ENCODE peak calls at places on chromosomes 6 and 20, in ten cellular contexts. R is GM23338, S is MM.1S, Y is GM23248, E is hepatocyte, G is PC-9, Q is PC-3, A is OCI-LY7, V is SK-N-SH, O is HCT116. I is an unnamed sample.

GRCh38 chr6:113858605-113859348 is 1.6 kb downstream of the MARCKS start:
- DNase-seq in R (peak; percentile 94), S (peak; percentile 97), Y (peak; percentile 95), E (peak; percentile 96), G (peak; percentile 90), Q (peak; percentile 87), A (peak; percentile 75), V (peak; percentile 95), O (peak; percentile 77), I (peak; percentile 91)

GRCh38 chr6:148885154-148885870 is 138.5 kb downstream of the UST start:
- DNase-seq in R (no peak), S (no peak), Y (peak; percentile 79), E (no peak), G (no peak), Q (peak; percentile 43), A (no peak), V (no peak), O (no peak), I (no peak)

GRCh38 chr20:595330-596308 is 14.5 kb downstream of the TCF15 start:
- DNase-seq in R (peak; percentile 47), S (no peak), Y (no peak), E (no peak), G (no peak), Q (no peak), A (no peak), V (no peak), O (no peak), I (no peak)

GRCh38 chr6:166940643-166941068 is 15.7 kb downstream of the RNASET2 start:
- DNase-seq in R (no peak), S (no peak), Y (peak; percentile 54), E (no peak), G (peak; percentile 92), Q (peak; percentile 85), A (no peak), V (no peak), O (peak; percentile 65), I (no peak)

GRCh38 chr6:14851286-14851685 is 394.6 kb upstream of the JARID2 start:
- DNase-seq in R (no peak), S (no peak), Y (peak; percentile 61), E (no peak), G (no peak), Q (no peak), A (no peak), V (no peak), O (no peak), I (no peak)

GRCh38 chr6:10409160-10409765 is 5.6 kb downstream of the TFAP2A start:
- DNase-seq in R (no peak), S (no peak), Y (no peak), E (no peak), G (no peak), Q (peak; percentile 30), A (no peak), V (no peak), O (no peak), I (no peak)

GRCh38 chr6:85494551-85495337 is 44.9 kb downstream of the NT5E start:
- DNase-seq in R (no peak), S (no peak), Y (peak; percentile 67), E (peak; percentile 14), G (peak; percentile 42), Q (peak; percentile 8), A (no peak), V (no peak), O (no peak), I (no peak)

GRCh38 chr6:79872986-79873385 is 74.4 kb downstream of the ELOVL4 start:
- DNase-seq in R (no peak), S (no peak), Y (peak; percentile 88), E (peak; percentile 62), G (peak; percentile 50), Q (peak; percentile 53), A (no peak), V (no peak), O (no peak), I (no peak)

GRCh38 chr6:136658711-136659110 is 108.5 kb upstream of the MAP7 start:
- DNase-seq in R (no peak), S (no peak), Y (no peak), E (no peak), G (no peak), Q (no peak), A (no peak), V (no peak), O (no peak), I (no peak)

GRCh38 chr6:136655251-136656014 is 105.2 kb upstream of the MAP7 start:
- DNase-seq in R (no peak), S (no peak), Y (no peak), E (no peak), G (no peak), Q (no peak), A (no peak), V (no peak), O (no peak), I (no peak)

GRCh38 chr6:136656121-136656520 is 105.9 kb upstream of the MAP7 start:
- DNase-seq in R (no peak), S (peak; percentile 57), Y (no peak), E (no peak), G (no peak), Q (no peak), A (no peak), V (no peak), O (no peak), I (no peak)

GRCh38 chr6:136659991-136660499 is 109.8 kb upstream of the MAP7 start:
- DNase-seq in R (no peak), S (no peak), Y (no peak), E (no peak), G (no peak), Q (no peak), A (no peak), V (no peak), O (no peak), I (no peak)

GRCh38 chr6:136657629-136658028 is 107.4 kb upstream of the MAP7 start:
- DNase-seq in R (no peak), S (no peak), Y (peak; percentile 24), E (peak; percentile 38), G (no peak), Q (no peak), A (no peak), V (no peak), O (no peak), I (no peak)
- H3K9me2 ChIP-seq in R (no peaks in the 10 kb centered on the region), S (no peaks in the 10 kb centered on the region), Y (no peaks in the 10 kb centered on the region), E (no peaks in the 10 kb centered on the region), G (no peaks in the 10 kb centered on the region), Q (no peaks in the 10 kb centered on the region), A (no peaks in the 10 kb centered on the region), V (no peaks in the 10 kb centered on the region), O (no peaks in the 10 kb centered on the region), I (no peaks in the 10 kb centered on the region)

GRCh38 chr6:157981395-157982296 is at the start of gene SYNJ2:
- DNase-seq in R (peak; percentile 91), S (peak; percentile 60), Y (peak; percentile 88), E (peak; percentile 91), G (peak; percentile 46), Q (peak; percentile 72), A (no peak), V (peak; percentile 91), O (no peak), I (peak; percentile 73)

GRCh38 chr6:157983439-157984119 is 1.9 kb downstream of the SYNJ2 start:
- DNase-seq in R (no peak), S (no peak), Y (peak; percentile 77), E (no peak), G (no peak), Q (no peak), A (no peak), V (no peak), O (no peak), I (no peak)

GRCh38 chr6:157982297-157982579 is 575 bp downstream of the SYNJ2 start:
- DNase-seq in R (peak; percentile 86), S (peak; percentile 29), Y (peak; percentile 74), E (peak; percentile 72), G (no peak), Q (no peak), A (no peak), V (no peak), O (no peak), I (no peak)

GRCh38 chr6:157984165-157984564 is 2.5 kb downstream of the SYNJ2 start:
- DNase-seq in R (no peak), S (no peak), Y (no peak), E (no peak), G (no peak), Q (no peak), A (no peak), V (no peak), O (no peak), I (no peak)

DNA sequence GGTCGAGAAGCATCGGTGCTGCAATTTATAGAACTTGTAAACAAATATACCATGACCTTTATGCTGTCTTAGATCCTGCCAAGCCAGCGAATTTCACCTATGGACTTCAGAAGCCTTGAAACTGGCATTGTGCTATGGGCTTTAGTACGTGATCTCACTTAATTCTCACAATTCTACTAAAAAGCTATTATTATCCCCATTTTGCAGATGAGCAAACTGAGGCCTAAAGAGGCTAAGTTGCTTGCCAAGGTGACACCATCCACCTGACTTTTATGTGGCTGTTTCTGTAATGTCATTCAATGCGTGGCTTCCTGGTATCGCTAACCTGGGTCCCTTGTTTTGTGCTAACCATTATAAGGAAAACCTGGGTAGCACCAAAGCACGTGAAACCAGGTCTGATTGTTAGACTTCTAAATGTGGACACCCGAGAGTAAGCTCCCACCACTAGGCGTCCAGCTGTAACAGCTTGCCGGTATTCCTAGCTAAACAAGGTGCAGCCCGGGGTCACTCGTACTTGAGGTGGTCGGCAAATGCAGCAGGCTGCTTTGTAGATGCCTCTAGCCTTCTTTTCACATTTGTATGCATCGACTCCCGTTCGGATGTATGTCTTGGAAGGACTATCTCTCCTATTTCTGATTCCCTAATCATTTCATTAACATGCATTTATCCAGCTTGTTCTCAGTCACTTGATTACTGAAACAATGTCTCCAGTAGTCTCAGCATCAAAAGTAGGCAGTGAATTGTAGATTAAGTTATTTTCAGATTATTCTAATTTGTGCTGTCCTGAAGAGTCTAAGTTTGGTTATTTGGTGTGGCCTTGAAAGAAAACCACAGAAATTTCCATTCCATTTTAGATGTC is 1.1 kb downstream of the SYNJ2 start:
- DNase-seq in R (peak; percentile 47), S (peak; percentile 40), Y (peak; percentile 74), E (no peak), G (peak; percentile 42), Q (peak; percentile 66), A (no peak), V (no peak), O (no peak), I (no peak)
- H3K79me2 ChIP-seq in R (peaks cover 33% of the 10 kb centered on the region), S (peaks cover 55% of the 10 kb centered on the region), Y (peaks cover 56% of the 10 kb centered on the region), E (peaks cover 45% of the 10 kb centered on the region), G (peaks cover 54% of the 10 kb centered on the region), Q (peaks cover 61% of the 10 kb centered on the region), A (no peaks in the 10 kb centered on the region), V (peaks cover 60% of the 10 kb centered on the region), O (peaks cover 56% of the 10 kb centered on the region), I (no peaks in the 10 kb centered on the region)

GRCh38 chr6:37142047-37142614 is 27.8 kb upstream of the PIM1 start:
- DNase-seq in R (no peak), S (no peak), Y (peak; percentile 33), E (no peak), G (no peak), Q (no peak), A (no peak), V (no peak), O (no peak), I (no peak)
- H3K9me2 ChIP-seq in R (no peaks in the 10 kb centered on the region), S (no peaks in the 10 kb centered on the region), Y (no peaks in the 10 kb centered on the region), E (no peaks in the 10 kb centered on the region), G (no peaks in the 10 kb centered on the region), Q (no peaks in the 10 kb centered on the region), A (no peaks in the 10 kb centered on the region), V (no peaks in the 10 kb centered on the region), O (no peaks in the 10 kb centered on the region), I (no peaks in the 10 kb centered on the region)

GRCh38 chr6:150409576-150410066 is 40.8 kb downstream of the IYD start:
- DNase-seq in R (no peak), S (peak; percentile 17), Y (no peak), E (peak; percentile 23), G (no peak), Q (peak; percentile 55), A (peak; percentile 94), V (no peak), O (no peak), I (peak; percentile 91)

GRCh38 chr6:150410395-150410794 is 41.6 kb downstream of the IYD start:
- DNase-seq in R (no peak), S (no peak), Y (no peak), E (no peak), G (no peak), Q (no peak), A (no peak), V (no peak), O (no peak), I (no peak)

GRCh38 chr6:150406948-150407347 is 38.1 kb downstream of the IYD start:
- DNase-seq in R (no peak), S (no peak), Y (peak; percentile 11), E (no peak), G (peak; percentile 75), Q (no peak), A (no peak), V (no peak), O (no peak), I (peak; percentile 45)

GRCh38 chr6:150410906-150411305 is 42.1 kb downstream of the IYD start:
- DNase-seq in R (no peak), S (no peak), Y (peak; percentile 17), E (no peak), G (no peak), Q (peak; percentile 46), A (no peak), V (no peak), O (no peak), I (no peak)

DNA sequence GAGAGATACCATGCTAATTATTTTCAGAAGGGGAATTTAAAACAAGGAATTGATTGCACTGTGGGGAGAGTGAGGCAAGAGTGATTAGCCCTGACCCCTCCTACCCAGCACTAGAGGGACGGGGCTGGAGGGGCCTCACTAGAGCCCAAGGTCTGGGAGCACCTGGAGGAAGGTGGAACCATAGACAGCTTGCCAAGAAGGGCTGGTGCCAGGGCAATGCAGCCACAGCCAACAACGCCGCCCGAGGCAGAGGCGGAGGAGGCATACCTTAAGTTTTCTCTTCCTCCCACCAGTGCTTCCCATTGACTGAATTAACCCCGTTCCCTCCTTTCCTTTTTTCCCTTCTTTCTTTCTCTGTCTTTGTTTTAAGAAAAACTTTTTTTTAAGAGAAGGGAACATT is 40.0 kb downstream of the IYD start:
- DNase-seq in R (no peak), S (no peak), Y (no peak), E (no peak), G (no peak), Q (no peak), A (no peak), V (no peak), O (no peak), I (no peak)
- H3K79me2 ChIP-seq in R (no peaks in the 10 kb centered on the region), S (no peaks in the 10 kb centered on the region), Y (no peaks in the 10 kb centered on the region), E (no peaks in the 10 kb centered on the region), G (no peaks in the 10 kb centered on the region), Q (no peaks in the 10 kb centered on the region), A (no peaks in the 10 kb centered on the region), V (no peaks in the 10 kb centered on the region), O (no peaks in the 10 kb centered on the region), I (no peaks in the 10 kb centered on the region)

I was measured in Karpas-422.